ENCODE peak calls at places on chromosomes 1 and 21, in eight cellular contexts. S, P, G, F, W, M, B and D are unnamed samples.

GRCh38 chr21:45285266-45285931 is 2.3 kb downstream of the POFUT2 start:
- DNase-seq in G (no peak), M (no peak), S (no peak), W (no peak), F (no peak), B (peak; percentile 15), P (no peak), D (no peak)

GRCh38 chr1:116855220-116855619 is 54.5 kb upstream of the PTGFRN start:
- DNase-seq in G (no peak), B (peak; percentile 43), P (no peak), F (peak; percentile 35), M (peak; percentile 20), W (peak; percentile 36), S (no peak), D (no peak)

GRCh38 chr1:27624467-27625233 is 10.3 kb downstream of the FGR start:
- DNase-seq in P (no peak), S (no peak), F (no peak), G (no peak), B (no peak), W (no peak), M (no peak), D (no peak)

GRCh38 chr1:56890229-56890628 is 35.6 kb downstream of the C8A start:
- DNase-seq in F (no peak), S (no peak), W (no peak), P (no peak), B (no peak), G (no peak), M (no peak), D (no peak)

GRCh38 chr21:42645211-42646075 is 8.0 kb upstream of the PDE9A start:
- DNase-seq in W (no peak), F (no peak), M (no peak), B (no peak), P (no peak), S (no peak), G (no peak), D (no peak)

GRCh38 chr1:226548281-226549093 is at the start of gene STUM:
- DNase-seq in G (no peak), P (peak; percentile 16), M (no peak), S (no peak), B (no peak), W (no peak), F (peak; percentile 22), D (no peak)

GRCh38 chr1:3384407-3384806 is 70.1 kb upstream of the ARHGEF16 start:
- DNase-seq in G (no peak), M (no peak), F (no peak), S (no peak), P (no peak), B (no peak), W (no peak), D (no peak)

GRCh38 chr1:67685558-67686271 is 714 bp downstream of the GADD45A start:
- DNase-seq in M (peak; percentile 39), G (no peak), S (peak; percentile 56), P (peak; percentile 51), W (peak; percentile 54), B (peak; percentile 37), F (peak; percentile 61), D (no peak)

GRCh38 chr1:79364896-79365295 is 358.4 kb upstream of the ADGRL4 start:
- DNase-seq in G (no peak), P (no peak), M (no peak), S (no peak), B (no peak), F (no peak), W (peak; percentile 34), D (no peak)

GRCh38 chr1:200999667-201000066 is 23.8 kb downstream of the KIF21B start:
- DNase-seq in W (no peak), P (no peak), F (no peak), B (no peak), G (no peak), M (no peak), S (no peak), D (no peak)

GRCh38 chr1:181531951-181532640 is 48.8 kb downstream of the CACNA1E start:
- DNase-seq in G (no peak), S (no peak), B (no peak), M (no peak), F (no peak), P (no peak), W (no peak), D (peak; percentile 48)

GRCh38 chr1:118783095-118783758 is 204.9 kb downstream of the TBX15 start:
- DNase-seq in G (no peak), F (no peak), P (no peak), S (no peak), B (no peak), W (no peak), M (no peak), D (peak; percentile 26)

GRCh38 chr1:20601123-20601825 is 12.4 kb downstream of the CDA start:
- DNase-seq in M (peak; percentile 70), B (no peak), F (no peak), S (no peak), G (no peak), P (peak; percentile 52), W (peak; percentile 69), D (peak; percentile 74)

GRCh38 chr21:42095581-42095980 is 24.5 kb downstream of the UMODL1 start:
- DNase-seq in F (no peak), G (no peak), B (no peak), S (no peak), W (no peak), P (no peak), M (no peak), D (no peak)

GRCh38 chr1:3401585-3402257 is 52.7 kb upstream of the ARHGEF16 start:
- DNase-seq in P (no peak), G (no peak), S (no peak), W (no peak), B (no peak), M (no peak), F (no peak), D (no peak)

GRCh38 chr1:4309676-4310320 is 344.6 kb upstream of the AJAP1 start:
- DNase-seq in G (no peak), B (no peak), P (no peak), M (no peak), S (no peak), F (no peak), W (no peak), D (no peak)

GRCh38 chr1:225844236-225845061 is 34.5 kb downstream of the EPHX1 start:
- DNase-seq in S (no peak), M (no peak), F (no peak), G (no peak), P (no peak), B (no peak), W (no peak), D (no peak)

DNA sequence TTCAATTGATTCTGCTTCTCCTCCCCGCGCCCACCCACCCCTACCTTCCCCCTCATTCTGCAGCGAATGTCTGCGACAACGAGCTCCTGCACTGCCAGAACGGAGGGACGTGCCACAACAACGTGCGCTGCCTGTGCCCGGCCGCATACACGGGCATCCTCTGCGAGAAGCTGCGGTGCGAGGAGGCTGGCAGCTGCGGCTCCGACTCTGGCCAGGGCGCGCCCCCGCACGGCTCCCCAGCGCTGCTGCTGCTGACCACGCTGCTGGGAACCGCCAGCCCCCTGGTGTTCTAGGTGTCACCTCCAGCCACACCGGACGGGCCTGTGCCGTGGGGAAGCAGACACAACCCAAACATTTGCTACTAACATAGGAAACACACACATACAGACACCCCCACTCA is 339.7 kb downstream of the NTNG1 start:
- DNase-seq in S (no peak), G (no peak), W (no peak), F (no peak), B (no peak), P (no peak), M (no peak), D (no peak)
- H3K4me3 ChIP-seq in S (no peak overlapping the region), G (no peak overlapping the region), W (no peak overlapping the region), F (no peak overlapping the region), B (no peak overlapping the region), P (no peak overlapping the region), M (peak overlapping the region; percentile 34), D (no peak overlapping the region)

GRCh38 chr1:16440480-16441311 is at the start of gene NECAP2:
- DNase-seq in P (peak; percentile 80), F (peak; percentile 95), G (peak; percentile 63), S (peak; percentile 88), W (peak; percentile 90), B (peak; percentile 88), M (peak; percentile 89), D (peak; percentile 81)

GRCh38 chr1:16442273-16442672 is 1.7 kb downstream of the NECAP2 start:
- DNase-seq in P (no peak), G (no peak), W (no peak), M (no peak), F (no peak), B (peak; percentile 27), S (no peak), D (no peak)

GRCh38 chr1:16438516-16438915 is 1.3 kb upstream of the SPATA21 start:
- DNase-seq in S (no peak), G (no peak), P (no peak), B (no peak), M (no peak), W (no peak), F (no peak), D (no peak)

GRCh38 chr1:16441312-16441641 is 753 bp downstream of the NECAP2 start:
- DNase-seq in M (no peak), P (no peak), W (peak; percentile 21), F (no peak), G (no peak), B (no peak), S (no peak), D (peak; percentile 45)

GRCh38 chr1:16440150-16440479 is 409 bp upstream of the NECAP2 start:
- DNase-seq in W (no peak), P (no peak), M (no peak), F (no peak), B (no peak), G (no peak), S (peak; percentile 16), D (no peak)
- H3K4me3 ChIP-seq in W (peak overlapping the region; percentile 82), P (no peak overlapping the region), M (peak overlapping the region; percentile 99), F (peak overlapping the region; percentile 92), B (peak overlapping the region; percentile 79), G (peak overlapping the region; percentile 94), S (no peak overlapping the region), D (peak overlapping the region; percentile 97)

DNA sequence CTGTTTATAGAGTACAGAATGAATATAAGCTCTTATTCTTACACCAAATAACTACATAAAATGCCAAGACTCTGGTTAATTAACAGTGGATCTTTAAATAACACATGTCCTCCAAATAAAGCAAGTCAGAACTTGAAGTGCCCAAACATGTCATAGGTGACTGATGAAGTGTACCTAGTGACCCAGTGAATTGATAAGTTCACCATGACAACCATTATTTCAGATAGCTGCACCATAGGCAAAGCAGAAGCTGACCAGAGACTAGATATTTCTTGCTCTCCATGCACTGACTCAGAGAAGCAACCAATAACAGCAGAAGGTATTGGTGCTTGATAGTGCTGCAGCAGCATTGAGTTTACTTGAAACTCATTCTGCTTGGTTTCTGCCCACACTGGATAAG is 192.1 kb downstream of the DUSP10 start:
- DNase-seq in S (no peak), M (no peak), G (no peak), W (no peak), F (no peak), P (peak; percentile 8), B (no peak), D (peak; percentile 33)
- H3K4me3 ChIP-seq in S (no peak overlapping the region), M (no peak overlapping the region), G (no peak overlapping the region), W (no peak overlapping the region), F (no peak overlapping the region), P (no peak overlapping the region), B (no peak overlapping the region), D (no peak overlapping the region)

DNA sequence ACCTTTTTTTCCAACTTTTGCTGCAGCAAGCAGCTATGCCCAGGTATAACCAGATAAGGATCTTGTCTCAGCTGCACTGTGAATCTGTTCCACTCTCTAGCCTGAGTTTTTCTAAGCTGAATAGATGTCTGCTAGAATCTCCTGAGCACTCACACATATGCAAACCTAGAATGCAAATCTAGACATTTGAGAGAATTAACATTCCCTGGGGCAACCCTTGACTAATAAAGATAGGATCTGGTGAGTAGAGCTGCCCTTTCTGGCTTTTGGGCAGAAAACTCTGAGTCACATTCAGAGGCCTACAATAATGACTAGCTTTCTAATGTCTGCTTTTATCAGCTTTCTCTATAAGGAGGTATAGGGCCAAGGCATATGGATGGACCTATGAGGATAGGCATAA is 61.4 kb upstream of the BARHL2 start:
- DNase-seq in B (no peak), M (no peak), G (no peak), S (no peak), P (peak; percentile 6), W (no peak), F (no peak), D (peak; percentile 20)
- H3K4me3 ChIP-seq in B (no peak overlapping the region), M (no peak overlapping the region), G (no peak overlapping the region), S (no peak overlapping the region), P (no peak overlapping the region), W (no peak overlapping the region), F (no peak overlapping the region), D (no peak overlapping the region)